ENCODE peak calls at places on chromosomes 4 and X, in five cellular contexts. One of them, this sample, is unnamed.

GRCh38 chr4:52243367-52243766 is 192.3 kb downstream of the SPATA18 start:
- DNase-seq in OCI-LY7: no peak
- DNase-seq in Caco-2: no peak
- DNase-seq in GM23248: no peak
- DNase-seq in uterus: no peak
- DNase-seq in this sample: no peak

GRCh38 chr4:75723117-75723801 is 1.1 kb upstream of the USO1 start:
- DNase-seq in Caco-2: no peak
- DNase-seq in OCI-LY7: no peak
- DNase-seq in uterus: no peak
- DNase-seq in GM23248: peak; percentile 90
- DNase-seq in this sample: no peak

GRCh38 chr4:41318839-41319530 is 62.3 kb downstream of the UCHL1 start:
- DNase-seq in GM23248: peak; percentile 52
- DNase-seq in Caco-2: peak; percentile 57
- DNase-seq in uterus: no peak
- DNase-seq in OCI-LY7: no peak
- DNase-seq in this sample: no peak

GRCh38 chrX:40474205-40474626 is 106.6 kb upstream of the ATP6AP2 start:
- DNase-seq in uterus: peak; percentile 29
- DNase-seq in GM23248: peak; percentile 28
- DNase-seq in OCI-LY7: no peak
- DNase-seq in Caco-2: peak; percentile 87
- DNase-seq in this sample: no peak

GRCh38 chrX:16444353-16444752 is 205.6 kb upstream of the S100G start:
- DNase-seq in Caco-2: no peak
- DNase-seq in uterus: no peak
- DNase-seq in GM23248: peak; percentile 68
- DNase-seq in OCI-LY7: no peak
- DNase-seq in this sample: no peak

GRCh38 chr4:173367946-173368345 is 2.8 kb upstream of the SAP30 start:
- DNase-seq in Caco-2: no peak
- DNase-seq in OCI-LY7: peak; percentile 7
- DNase-seq in uterus: no peak
- DNase-seq in GM23248: peak; percentile 55
- DNase-seq in this sample: no peak

GRCh38 chr4:122531514-122531913 is 75.0 kb upstream of the IL2 start:
- DNase-seq in Caco-2: no peak
- DNase-seq in OCI-LY7: no peak
- DNase-seq in GM23248: no peak
- DNase-seq in uterus: no peak
- DNase-seq in this sample: no peak

GRCh38 chr4:52824603-52825310 is 37.4 kb upstream of the RASL11B start:
- DNase-seq in Caco-2: peak; percentile 72
- DNase-seq in GM23248: peak; percentile 7
- DNase-seq in OCI-LY7: no peak
- DNase-seq in uterus: no peak
- DNase-seq in this sample: no peak

GRCh38 chr4:72376901-72377300 is 192.1 kb downstream of the ADAMTS3 start:
- DNase-seq in Caco-2: no peak
- DNase-seq in OCI-LY7: no peak
- DNase-seq in uterus: no peak
- DNase-seq in GM23248: peak; percentile 22
- DNase-seq in this sample: no peak

GRCh38 chrX:68865300-68865699 is 36.5 kb downstream of the EFNB1 start:
- DNase-seq in GM23248: no peak
- DNase-seq in OCI-LY7: no peak
- DNase-seq in uterus: no peak
- DNase-seq in Caco-2: no peak
- DNase-seq in this sample: no peak

GRCh38 chr4:103996637-103997036 is 276.9 kb upstream of the TACR3 start:
- DNase-seq in GM23248: peak; percentile 69
- DNase-seq in Caco-2: peak; percentile 61
- DNase-seq in OCI-LY7: no peak
- DNase-seq in uterus: no peak
- DNase-seq in this sample: peak; percentile 43

GRCh38 chr4:31204895-31205294 is 484.7 kb downstream of the PCDH7 start:
- DNase-seq in uterus: no peak
- DNase-seq in Caco-2: no peak
- DNase-seq in OCI-LY7: no peak
- DNase-seq in GM23248: no peak
- DNase-seq in this sample: no peak

GRCh38 chr4:7988437-7988836 is 48.8 kb upstream of the AFAP1 start:
- DNase-seq in OCI-LY7: no peak
- DNase-seq in uterus: no peak
- DNase-seq in GM23248: peak; percentile 91
- DNase-seq in Caco-2: no peak
- DNase-seq in this sample: no peak

GRCh38 chr4:2787230-2788100 is 5.4 kb upstream of the SH3BP2 start:
- DNase-seq in OCI-LY7: peak; percentile 72
- DNase-seq in uterus: no peak
- DNase-seq in Caco-2: no peak
- DNase-seq in GM23248: no peak
- DNase-seq in this sample: no peak

GRCh38 chr4:78923459-78924312 is 15.6 kb downstream of the PAQR3 start:
- DNase-seq in Caco-2: no peak
- DNase-seq in GM23248: no peak
- DNase-seq in uterus: no peak
- DNase-seq in OCI-LY7: peak; percentile 15
- DNase-seq in this sample: no peak

GRCh38 chr4:105399535-105400161 is 74.2 kb downstream of the PPA2 start:
- DNase-seq in Caco-2: no peak
- DNase-seq in OCI-LY7: no peak
- DNase-seq in uterus: no peak
- DNase-seq in GM23248: peak; percentile 92
- DNase-seq in this sample: no peak

GRCh38 chr4:54165011-54165410 is 64.1 kb upstream of the PDGFRA start:
- DNase-seq in uterus: no peak
- DNase-seq in OCI-LY7: no peak
- DNase-seq in GM23248: no peak
- DNase-seq in Caco-2: no peak
- DNase-seq in this sample: no peak

DNA sequence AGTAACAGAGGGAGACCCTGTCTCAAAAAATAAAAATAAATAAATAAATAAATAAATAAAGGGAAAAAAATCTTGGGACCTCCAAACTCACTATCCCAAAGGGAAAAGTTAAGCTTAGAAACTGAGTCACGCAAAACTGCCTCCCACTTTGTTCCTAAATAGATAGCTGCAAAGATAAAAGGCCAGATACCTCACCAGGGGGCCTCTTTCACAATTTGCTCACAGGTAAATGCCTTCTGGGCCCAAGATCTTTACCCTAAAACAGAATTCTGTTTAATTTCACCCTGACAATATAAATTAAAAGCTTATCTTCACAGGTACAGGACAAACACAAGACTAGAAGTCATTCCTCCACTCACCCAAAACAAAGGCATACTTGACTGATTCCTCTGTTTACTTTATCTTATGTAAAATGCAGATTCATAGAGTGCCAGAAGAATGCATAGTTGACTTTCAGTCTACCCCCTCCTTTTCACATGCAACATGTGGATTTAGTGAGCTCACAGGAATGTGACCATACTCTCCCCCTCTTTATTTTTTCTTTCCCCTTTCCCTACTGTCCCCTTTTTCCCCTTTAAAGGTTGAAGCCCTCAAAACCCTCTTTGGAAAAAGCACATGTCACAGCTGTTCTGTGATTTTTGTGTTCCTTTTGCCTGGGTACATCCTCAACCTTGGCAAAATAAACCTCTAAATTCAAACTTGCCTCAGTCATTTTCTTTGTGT is 23.4 kb downstream of the ELF2 start:
- DNase-seq in OCI-LY7: no peak
- DNase-seq in Caco-2: no peak
- DNase-seq in GM23248: no peak
- DNase-seq in uterus: no peak
- DNase-seq in this sample: no peak
- H3K4me1 ChIP-seq in OCI-LY7: no peaks in the 10 kb centered on the region
- H3K4me1 ChIP-seq in Caco-2: peaks cover 60% of the 10 kb centered on the region
- H3K4me1 ChIP-seq in GM23248: peaks cover 10% of the 10 kb centered on the region
- H3K4me1 ChIP-seq in uterus: no peaks in the 10 kb centered on the region
- H3K4me1 ChIP-seq in this sample: peaks cover 10% of the 10 kb centered on the region

GRCh38 chrX:126575911-126576310 is 23.3 kb upstream of the DCAF12L1 start:
- DNase-seq in Caco-2: no peak
- DNase-seq in GM23248: no peak
- DNase-seq in OCI-LY7: no peak
- DNase-seq in uterus: no peak
- DNase-seq in this sample: no peak

GRCh38 chrX:126580877-126581276 is 28.3 kb upstream of the DCAF12L1 start:
- DNase-seq in uterus: no peak
- DNase-seq in GM23248: no peak
- DNase-seq in OCI-LY7: no peak
- DNase-seq in Caco-2: no peak
- DNase-seq in this sample: no peak
- H3K4me1 ChIP-seq in uterus: no peaks in the 10 kb centered on the region
- H3K4me1 ChIP-seq in GM23248: no peaks in the 10 kb centered on the region
- H3K4me1 ChIP-seq in OCI-LY7: no peaks in the 10 kb centered on the region
- H3K4me1 ChIP-seq in Caco-2: no peaks in the 10 kb centered on the region
- H3K4me1 ChIP-seq in this sample: no peaks in the 10 kb centered on the region

DNA sequence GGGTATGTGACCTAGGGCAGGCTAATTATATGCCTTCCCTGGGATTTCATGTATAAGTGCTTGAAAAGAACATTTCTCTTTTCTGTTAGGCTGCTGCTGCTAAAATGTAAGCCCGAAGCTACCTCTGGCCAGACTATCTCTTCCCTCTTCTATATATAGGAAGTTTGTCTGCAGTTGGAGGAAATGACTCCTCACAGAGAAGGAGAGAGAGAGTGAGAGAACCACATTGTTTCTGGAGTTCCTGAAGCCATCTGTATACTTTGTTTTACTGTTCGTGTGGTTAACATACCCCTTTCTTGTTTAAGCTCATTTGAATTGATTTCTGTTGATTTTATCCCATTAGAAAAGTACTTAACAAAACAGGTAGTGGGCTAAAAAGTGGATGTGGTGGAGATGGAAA is 112.4 kb downstream of the TMA16 start:
- DNase-seq in uterus: no peak
- DNase-seq in Caco-2: no peak
- DNase-seq in GM23248: no peak
- DNase-seq in OCI-LY7: peak; percentile 26
- DNase-seq in this sample: no peak
- H3K4me1 ChIP-seq in uterus: no peaks in the 10 kb centered on the region
- H3K4me1 ChIP-seq in Caco-2: peaks cover 20% of the 10 kb centered on the region
- H3K4me1 ChIP-seq in GM23248: no peaks in the 10 kb centered on the region
- H3K4me1 ChIP-seq in OCI-LY7: peaks cover 81% of the 10 kb centered on the region
- H3K4me1 ChIP-seq in this sample: no peaks in the 10 kb centered on the region

DNA sequence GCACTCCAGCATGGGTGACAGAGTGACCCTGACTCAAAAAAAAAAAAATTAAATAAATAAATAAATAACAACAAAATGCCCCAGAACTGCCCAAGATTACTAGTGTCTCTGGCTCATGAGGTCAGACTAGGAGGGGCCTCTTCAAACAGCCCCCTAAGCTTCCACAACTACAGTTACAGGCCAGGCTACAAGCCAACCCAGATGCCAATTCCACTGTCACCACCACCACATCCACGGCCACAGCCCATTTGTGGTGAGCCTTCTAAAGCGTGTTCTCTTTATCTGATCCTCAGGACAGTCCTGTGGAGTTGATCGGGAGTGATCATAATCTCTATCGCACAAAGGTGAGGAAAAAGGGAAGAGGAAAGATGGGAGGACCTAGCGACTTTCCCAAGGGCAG is 36.6 kb downstream of the IGFBP7 start:
- DNase-seq in uterus: no peak
- DNase-seq in Caco-2: no peak
- DNase-seq in GM23248: no peak
- DNase-seq in OCI-LY7: no peak
- DNase-seq in this sample: no peak
- H3K4me1 ChIP-seq in uterus: no peaks in the 10 kb centered on the region
- H3K4me1 ChIP-seq in Caco-2: peaks cover 36% of the 10 kb centered on the region
- H3K4me1 ChIP-seq in GM23248: peaks cover 29% of the 10 kb centered on the region
- H3K4me1 ChIP-seq in OCI-LY7: no peaks in the 10 kb centered on the region
- H3K4me1 ChIP-seq in this sample: no peaks in the 10 kb centered on the region

GRCh38 chr4:169251291-169252235 is 19.2 kb downstream of the SH3RF1 start:
- DNase-seq in OCI-LY7: no peak
- DNase-seq in uterus: no peak
- DNase-seq in Caco-2: peak; percentile 68
- DNase-seq in GM23248: no peak
- DNase-seq in this sample: no peak

GRCh38 chr4:169248645-169249044 is 22.1 kb downstream of the SH3RF1 start:
- DNase-seq in Caco-2: no peak
- DNase-seq in OCI-LY7: no peak
- DNase-seq in GM23248: no peak
- DNase-seq in uterus: no peak
- DNase-seq in this sample: no peak

GRCh38 chr4:169252339-169253086 is 18.2 kb downstream of the SH3RF1 start:
- DNase-seq in GM23248: no peak
- DNase-seq in uterus: no peak
- DNase-seq in OCI-LY7: no peak
- DNase-seq in Caco-2: no peak
- DNase-seq in this sample: no peak

GRCh38 chr4:169249214-169249973 is 21.4 kb downstream of the SH3RF1 start:
- DNase-seq in uterus: no peak
- DNase-seq in GM23248: peak; percentile 68
- DNase-seq in OCI-LY7: no peak
- DNase-seq in Caco-2: no peak
- DNase-seq in this sample: no peak

GRCh38 chr4:169250796-169251195 is 20.0 kb downstream of the SH3RF1 start:
- DNase-seq in OCI-LY7: no peak
- DNase-seq in Caco-2: peak; percentile 40
- DNase-seq in uterus: no peak
- DNase-seq in GM23248: no peak
- DNase-seq in this sample: no peak
- H3K4me1 ChIP-seq in OCI-LY7: no peaks in the 10 kb centered on the region
- H3K4me1 ChIP-seq in Caco-2: peaks cover 68% of the 10 kb centered on the region
- H3K4me1 ChIP-seq in uterus: no peaks in the 10 kb centered on the region
- H3K4me1 ChIP-seq in GM23248: peaks cover 76% of the 10 kb centered on the region
- H3K4me1 ChIP-seq in this sample: peaks cover 8% of the 10 kb centered on the region

GRCh38 chr4:26085581-26085980 is 171.6 kb downstream of the SMIM20 start:
- DNase-seq in uterus: no peak
- DNase-seq in OCI-LY7: no peak
- DNase-seq in Caco-2: no peak
- DNase-seq in GM23248: no peak
- DNase-seq in this sample: no peak
- H3K4me1 ChIP-seq in uterus: no peaks in the 10 kb centered on the region
- H3K4me1 ChIP-seq in OCI-LY7: no peaks in the 10 kb centered on the region
- H3K4me1 ChIP-seq in Caco-2: no peaks in the 10 kb centered on the region
- H3K4me1 ChIP-seq in GM23248: peaks cover 15% of the 10 kb centered on the region
- H3K4me1 ChIP-seq in this sample: no peaks in the 10 kb centered on the region

DNA sequence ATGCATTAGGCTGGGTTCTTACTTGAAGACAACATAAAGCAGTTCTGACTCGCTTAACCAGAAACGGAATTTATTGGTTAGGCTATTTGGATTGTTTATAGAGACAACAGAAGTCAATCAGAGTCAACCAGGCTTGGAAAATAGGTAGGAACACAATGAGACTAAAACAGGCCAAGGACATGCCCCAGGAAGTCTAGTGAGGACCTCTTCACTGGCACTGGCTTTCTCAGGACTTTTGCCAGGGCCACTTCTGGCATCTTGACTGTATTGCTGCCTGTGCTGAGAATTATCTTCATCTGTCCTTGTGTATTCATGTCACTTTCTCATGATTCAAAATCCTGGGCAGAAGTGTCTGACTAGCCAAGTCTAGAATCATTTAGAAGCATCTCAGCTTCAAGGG is 19.6 kb downstream of the PGAM4 start:
- DNase-seq in Caco-2: no peak
- DNase-seq in uterus: no peak
- DNase-seq in GM23248: no peak
- DNase-seq in OCI-LY7: no peak
- DNase-seq in this sample: no peak
- H3K4me1 ChIP-seq in Caco-2: no peaks in the 10 kb centered on the region
- H3K4me1 ChIP-seq in uterus: no peaks in the 10 kb centered on the region
- H3K4me1 ChIP-seq in GM23248: no peaks in the 10 kb centered on the region
- H3K4me1 ChIP-seq in OCI-LY7: no peaks in the 10 kb centered on the region
- H3K4me1 ChIP-seq in this sample: no peaks in the 10 kb centered on the region

This sample was measured in iPS DF 6.9.